ENCODE peak calls at places on chromosomes 2 and 18, in eight cellular contexts. One of them, this sample, is unnamed.

GRCh38 chr2:18829331-18829902 is 240.0 kb upstream of the NT5C1B start:
- DNase-seq in fibroblast of gingiva: peak
- DNase-seq in stimulated activated CD4-positive, alpha-beta T cell treated with anti-CD3 and anti-CD28 coated beads, Interleukin-12 subunit alpha, Interleukin-12 subunit beta, amount 100 ng/mL, for 4 hours: no peak
- DNase-seq in SJCRH30: no peak
- DNase-seq in NCI-H526 treated with DMSO at 0.1 percent for 48 hours: no peak
- DNase-seq in neural progenitor cell: no peak
- DNase-seq in fibroblast of lung: peak
- DNase-seq in NCI-H1048: no peak
- DNase-seq in this sample: no peak

GRCh38 chr2:234290671-234291070 is 206.2 kb downstream of the ARL4C start:
- DNase-seq in fibroblast of gingiva: no peak
- DNase-seq in stimulated activated CD4-positive, alpha-beta T cell treated with anti-CD3 and anti-CD28 coated beads, Interleukin-12 subunit alpha, Interleukin-12 subunit beta, amount 100 ng/mL, for 4 hours: peak
- DNase-seq in SJCRH30: no peak
- DNase-seq in NCI-H526 treated with DMSO at 0.1 percent for 48 hours: no peak
- DNase-seq in neural progenitor cell: no peak
- DNase-seq in fibroblast of lung: peak
- DNase-seq in NCI-H1048: no peak
- DNase-seq in this sample: peak

GRCh38 chr2:188984126-188984525 is 10.0 kb downstream of the COL3A1 start:
- DNase-seq in fibroblast of gingiva: peak
- DNase-seq in stimulated activated CD4-positive, alpha-beta T cell treated with anti-CD3 and anti-CD28 coated beads, Interleukin-12 subunit alpha, Interleukin-12 subunit beta, amount 100 ng/mL, for 4 hours: no peak
- DNase-seq in SJCRH30: peak
- DNase-seq in NCI-H526 treated with DMSO at 0.1 percent for 48 hours: no peak
- DNase-seq in neural progenitor cell: no peak
- DNase-seq in fibroblast of lung: peak
- DNase-seq in NCI-H1048: no peak
- DNase-seq in this sample: no peak

GRCh38 chr2:54226224-54226623 is 29.8 kb downstream of the TSPYL6 start:
- DNase-seq in fibroblast of gingiva: no peak
- DNase-seq in stimulated activated CD4-positive, alpha-beta T cell treated with anti-CD3 and anti-CD28 coated beads, Interleukin-12 subunit alpha, Interleukin-12 subunit beta, amount 100 ng/mL, for 4 hours: no peak
- DNase-seq in SJCRH30: no peak
- DNase-seq in NCI-H526 treated with DMSO at 0.1 percent for 48 hours: no peak
- DNase-seq in neural progenitor cell: no peak
- DNase-seq in fibroblast of lung: no peak
- DNase-seq in NCI-H1048: no peak
- DNase-seq in this sample: no peak

GRCh38 chr2:45637440-45637839 is 14.0 kb upstream of the PRKCE start:
- DNase-seq in fibroblast of gingiva: no peak
- DNase-seq in stimulated activated CD4-positive, alpha-beta T cell treated with anti-CD3 and anti-CD28 coated beads, Interleukin-12 subunit alpha, Interleukin-12 subunit beta, amount 100 ng/mL, for 4 hours: no peak
- DNase-seq in SJCRH30: no peak
- DNase-seq in NCI-H526 treated with DMSO at 0.1 percent for 48 hours: no peak
- DNase-seq in neural progenitor cell: no peak
- DNase-seq in fibroblast of lung: peak
- DNase-seq in NCI-H1048: no peak
- DNase-seq in this sample: no peak

GRCh38 chr2:158460632-158461297 is 4.0 kb downstream of the PKP4 start:
- DNase-seq in fibroblast of gingiva: no peak
- DNase-seq in stimulated activated CD4-positive, alpha-beta T cell treated with anti-CD3 and anti-CD28 coated beads, Interleukin-12 subunit alpha, Interleukin-12 subunit beta, amount 100 ng/mL, for 4 hours: no peak
- DNase-seq in SJCRH30: peak
- DNase-seq in NCI-H526 treated with DMSO at 0.1 percent for 48 hours: no peak
- DNase-seq in neural progenitor cell: no peak
- DNase-seq in fibroblast of lung: no peak
- DNase-seq in NCI-H1048: no peak
- DNase-seq in this sample: no peak

GRCh38 chr2:191645807-191646611 is 31.9 kb upstream of the NABP1 start:
- DNase-seq in fibroblast of gingiva: no peak
- DNase-seq in stimulated activated CD4-positive, alpha-beta T cell treated with anti-CD3 and anti-CD28 coated beads, Interleukin-12 subunit alpha, Interleukin-12 subunit beta, amount 100 ng/mL, for 4 hours: no peak
- DNase-seq in SJCRH30: no peak
- DNase-seq in NCI-H526 treated with DMSO at 0.1 percent for 48 hours: peak
- DNase-seq in neural progenitor cell: no peak
- DNase-seq in fibroblast of lung: no peak
- DNase-seq in NCI-H1048: no peak
- DNase-seq in this sample: no peak

GRCh38 chr2:18209934-18210639 is 331.6 kb downstream of the KCNS3 start:
- DNase-seq in fibroblast of gingiva: no peak
- DNase-seq in stimulated activated CD4-positive, alpha-beta T cell treated with anti-CD3 and anti-CD28 coated beads, Interleukin-12 subunit alpha, Interleukin-12 subunit beta, amount 100 ng/mL, for 4 hours: no peak
- DNase-seq in SJCRH30: peak
- DNase-seq in NCI-H526 treated with DMSO at 0.1 percent for 48 hours: no peak
- DNase-seq in neural progenitor cell: no peak
- DNase-seq in fibroblast of lung: peak
- DNase-seq in NCI-H1048: no peak
- DNase-seq in this sample: no peak

GRCh38 chr18:35215026-35215425 is 25.8 kb upstream of the ZNF397 start:
- DNase-seq in fibroblast of gingiva: no peak
- DNase-seq in stimulated activated CD4-positive, alpha-beta T cell treated with anti-CD3 and anti-CD28 coated beads, Interleukin-12 subunit alpha, Interleukin-12 subunit beta, amount 100 ng/mL, for 4 hours: no peak
- DNase-seq in SJCRH30: no peak
- DNase-seq in NCI-H526 treated with DMSO at 0.1 percent for 48 hours: no peak
- DNase-seq in neural progenitor cell: peak
- DNase-seq in fibroblast of lung: no peak
- DNase-seq in NCI-H1048: no peak
- DNase-seq in this sample: no peak

GRCh38 chr18:28267878-28268625 is 91.1 kb upstream of the CDH2 start:
- DNase-seq in fibroblast of gingiva: no peak
- DNase-seq in stimulated activated CD4-positive, alpha-beta T cell treated with anti-CD3 and anti-CD28 coated beads, Interleukin-12 subunit alpha, Interleukin-12 subunit beta, amount 100 ng/mL, for 4 hours: no peak
- DNase-seq in SJCRH30: no peak
- DNase-seq in NCI-H526 treated with DMSO at 0.1 percent for 48 hours: no peak
- DNase-seq in neural progenitor cell: no peak
- DNase-seq in fibroblast of lung: peak
- DNase-seq in NCI-H1048: no peak
- DNase-seq in this sample: no peak

GRCh38 chr2:234395801-234396478 is 100.9 kb downstream of the ARL4C start:
- DNase-seq in fibroblast of gingiva: no peak
- DNase-seq in stimulated activated CD4-positive, alpha-beta T cell treated with anti-CD3 and anti-CD28 coated beads, Interleukin-12 subunit alpha, Interleukin-12 subunit beta, amount 100 ng/mL, for 4 hours: no peak
- DNase-seq in SJCRH30: peak
- DNase-seq in NCI-H526 treated with DMSO at 0.1 percent for 48 hours: no peak
- DNase-seq in neural progenitor cell: peak
- DNase-seq in fibroblast of lung: no peak
- DNase-seq in NCI-H1048: no peak
- DNase-seq in this sample: no peak

GRCh38 chr2:12326449-12327190 is 390.1 kb upstream of the TRIB2 start:
- DNase-seq in fibroblast of gingiva: no peak
- DNase-seq in stimulated activated CD4-positive, alpha-beta T cell treated with anti-CD3 and anti-CD28 coated beads, Interleukin-12 subunit alpha, Interleukin-12 subunit beta, amount 100 ng/mL, for 4 hours: no peak
- DNase-seq in SJCRH30: no peak
- DNase-seq in NCI-H526 treated with DMSO at 0.1 percent for 48 hours: no peak
- DNase-seq in neural progenitor cell: peak
- DNase-seq in fibroblast of lung: no peak
- DNase-seq in NCI-H1048: no peak
- DNase-seq in this sample: no peak

GRCh38 chr2:112710956-112711355 is 9.9 kb upstream of the NT5DC4 start:
- DNase-seq in fibroblast of gingiva: no peak
- DNase-seq in stimulated activated CD4-positive, alpha-beta T cell treated with anti-CD3 and anti-CD28 coated beads, Interleukin-12 subunit alpha, Interleukin-12 subunit beta, amount 100 ng/mL, for 4 hours: no peak
- DNase-seq in SJCRH30: no peak
- DNase-seq in NCI-H526 treated with DMSO at 0.1 percent for 48 hours: no peak
- DNase-seq in neural progenitor cell: no peak
- DNase-seq in fibroblast of lung: no peak
- DNase-seq in NCI-H1048: no peak
- DNase-seq in this sample: no peak

GRCh38 chr2:26246818-26247217 is 2.1 kb downstream of the HADHB start:
- DNase-seq in fibroblast of gingiva: peak
- DNase-seq in stimulated activated CD4-positive, alpha-beta T cell treated with anti-CD3 and anti-CD28 coated beads, Interleukin-12 subunit alpha, Interleukin-12 subunit beta, amount 100 ng/mL, for 4 hours: peak
- DNase-seq in SJCRH30: no peak
- DNase-seq in NCI-H526 treated with DMSO at 0.1 percent for 48 hours: no peak
- DNase-seq in neural progenitor cell: no peak
- DNase-seq in fibroblast of lung: peak
- DNase-seq in NCI-H1048: no peak
- DNase-seq in this sample: no peak

GRCh38 chr18:11872479-11873136 is 21.4 kb downstream of the CHMP1B start:
- DNase-seq in fibroblast of gingiva: peak
- DNase-seq in stimulated activated CD4-positive, alpha-beta T cell treated with anti-CD3 and anti-CD28 coated beads, Interleukin-12 subunit alpha, Interleukin-12 subunit beta, amount 100 ng/mL, for 4 hours: no peak
- DNase-seq in SJCRH30: peak
- DNase-seq in NCI-H526 treated with DMSO at 0.1 percent for 48 hours: peak
- DNase-seq in neural progenitor cell: peak
- DNase-seq in fibroblast of lung: no peak
- DNase-seq in NCI-H1048: no peak
- DNase-seq in this sample: peak

GRCh38 chr18:4987452-4988405 is 209.3 kb downstream of the AKAIN1 start:
- DNase-seq in fibroblast of gingiva: no peak
- DNase-seq in stimulated activated CD4-positive, alpha-beta T cell treated with anti-CD3 and anti-CD28 coated beads, Interleukin-12 subunit alpha, Interleukin-12 subunit beta, amount 100 ng/mL, for 4 hours: no peak
- DNase-seq in SJCRH30: no peak
- DNase-seq in NCI-H526 treated with DMSO at 0.1 percent for 48 hours: no peak
- DNase-seq in neural progenitor cell: peak
- DNase-seq in fibroblast of lung: no peak
- DNase-seq in NCI-H1048: no peak
- DNase-seq in this sample: no peak

GRCh38 chr2:31729442-31730092 is 148.8 kb upstream of the SRD5A2 start:
- DNase-seq in fibroblast of gingiva: peak
- DNase-seq in stimulated activated CD4-positive, alpha-beta T cell treated with anti-CD3 and anti-CD28 coated beads, Interleukin-12 subunit alpha, Interleukin-12 subunit beta, amount 100 ng/mL, for 4 hours: no peak
- DNase-seq in SJCRH30: peak
- DNase-seq in NCI-H526 treated with DMSO at 0.1 percent for 48 hours: peak
- DNase-seq in neural progenitor cell: peak
- DNase-seq in fibroblast of lung: peak
- DNase-seq in NCI-H1048: no peak
- DNase-seq in this sample: no peak

GRCh38 chr2:27518113-27518781 is 21.6 kb downstream of the GCKR start:
- DNase-seq in fibroblast of gingiva: no peak
- DNase-seq in stimulated activated CD4-positive, alpha-beta T cell treated with anti-CD3 and anti-CD28 coated beads, Interleukin-12 subunit alpha, Interleukin-12 subunit beta, amount 100 ng/mL, for 4 hours: no peak
- DNase-seq in SJCRH30: no peak
- DNase-seq in NCI-H526 treated with DMSO at 0.1 percent for 48 hours: no peak
- DNase-seq in neural progenitor cell: no peak
- DNase-seq in fibroblast of lung: no peak
- DNase-seq in NCI-H1048: no peak
- DNase-seq in this sample: no peak

GRCh38 chr2:160221391-160222276 is 21.6 kb upstream of the ITGB6 start:
- DNase-seq in fibroblast of gingiva: peak
- DNase-seq in stimulated activated CD4-positive, alpha-beta T cell treated with anti-CD3 and anti-CD28 coated beads, Interleukin-12 subunit alpha, Interleukin-12 subunit beta, amount 100 ng/mL, for 4 hours: no peak
- DNase-seq in SJCRH30: no peak
- DNase-seq in NCI-H526 treated with DMSO at 0.1 percent for 48 hours: no peak
- DNase-seq in neural progenitor cell: no peak
- DNase-seq in fibroblast of lung: peak
- DNase-seq in NCI-H1048: no peak
- DNase-seq in this sample: peak

GRCh38 chr18:68847219-68847860 is 49.5 kb downstream of the CCDC102B start:
- DNase-seq in fibroblast of gingiva: peak
- DNase-seq in stimulated activated CD4-positive, alpha-beta T cell treated with anti-CD3 and anti-CD28 coated beads, Interleukin-12 subunit alpha, Interleukin-12 subunit beta, amount 100 ng/mL, for 4 hours: no peak
- DNase-seq in SJCRH30: peak
- DNase-seq in NCI-H526 treated with DMSO at 0.1 percent for 48 hours: peak
- DNase-seq in neural progenitor cell: peak
- DNase-seq in fibroblast of lung: peak
- DNase-seq in NCI-H1048: no peak
- DNase-seq in this sample: no peak

GRCh38 chr18:23354625-23355024 is 98.5 kb upstream of the RIOK3 start:
- DNase-seq in fibroblast of gingiva: no peak
- DNase-seq in stimulated activated CD4-positive, alpha-beta T cell treated with anti-CD3 and anti-CD28 coated beads, Interleukin-12 subunit alpha, Interleukin-12 subunit beta, amount 100 ng/mL, for 4 hours: no peak
- DNase-seq in SJCRH30: no peak
- DNase-seq in NCI-H526 treated with DMSO at 0.1 percent for 48 hours: no peak
- DNase-seq in neural progenitor cell: no peak
- DNase-seq in fibroblast of lung: peak
- DNase-seq in NCI-H1048: no peak
- DNase-seq in this sample: no peak

GRCh38 chr2:31168291-31168690 is 30.1 kb upstream of the GALNT14 start:
- DNase-seq in fibroblast of gingiva: no peak
- DNase-seq in stimulated activated CD4-positive, alpha-beta T cell treated with anti-CD3 and anti-CD28 coated beads, Interleukin-12 subunit alpha, Interleukin-12 subunit beta, amount 100 ng/mL, for 4 hours: no peak
- DNase-seq in SJCRH30: no peak
- DNase-seq in NCI-H526 treated with DMSO at 0.1 percent for 48 hours: no peak
- DNase-seq in neural progenitor cell: no peak
- DNase-seq in fibroblast of lung: no peak
- DNase-seq in NCI-H1048: no peak
- DNase-seq in this sample: no peak

GRCh38 chr2:96856776-96857673 is 791 bp downstream of the ANKRD39 start:
- DNase-seq in fibroblast of gingiva: no peak
- DNase-seq in stimulated activated CD4-positive, alpha-beta T cell treated with anti-CD3 and anti-CD28 coated beads, Interleukin-12 subunit alpha, Interleukin-12 subunit beta, amount 100 ng/mL, for 4 hours: no peak
- DNase-seq in SJCRH30: peak
- DNase-seq in NCI-H526 treated with DMSO at 0.1 percent for 48 hours: peak
- DNase-seq in neural progenitor cell: peak
- DNase-seq in fibroblast of lung: no peak
- DNase-seq in NCI-H1048: no peak
- DNase-seq in this sample: no peak

GRCh38 chr2:211846031-211846400 is 692.6 kb downstream of the ERBB4 start:
- DNase-seq in fibroblast of gingiva: no peak
- DNase-seq in stimulated activated CD4-positive, alpha-beta T cell treated with anti-CD3 and anti-CD28 coated beads, Interleukin-12 subunit alpha, Interleukin-12 subunit beta, amount 100 ng/mL, for 4 hours: no peak
- DNase-seq in SJCRH30: peak
- DNase-seq in NCI-H526 treated with DMSO at 0.1 percent for 48 hours: no peak
- DNase-seq in neural progenitor cell: no peak
- DNase-seq in fibroblast of lung: no peak
- DNase-seq in NCI-H1048: no peak
- DNase-seq in this sample: no peak

GRCh38 chr2:20627712-20628380 is 23.1 kb downstream of the HS1BP3 start:
- DNase-seq in fibroblast of gingiva: no peak
- DNase-seq in stimulated activated CD4-positive, alpha-beta T cell treated with anti-CD3 and anti-CD28 coated beads, Interleukin-12 subunit alpha, Interleukin-12 subunit beta, amount 100 ng/mL, for 4 hours: no peak
- DNase-seq in SJCRH30: no peak
- DNase-seq in NCI-H526 treated with DMSO at 0.1 percent for 48 hours: no peak
- DNase-seq in neural progenitor cell: no peak
- DNase-seq in fibroblast of lung: no peak
- DNase-seq in NCI-H1048: no peak
- DNase-seq in this sample: no peak

GRCh38 chr2:47063159-47063930 is 91.8 kb downstream of the STPG4 start:
- DNase-seq in fibroblast of gingiva: no peak
- DNase-seq in stimulated activated CD4-positive, alpha-beta T cell treated with anti-CD3 and anti-CD28 coated beads, Interleukin-12 subunit alpha, Interleukin-12 subunit beta, amount 100 ng/mL, for 4 hours: no peak
- DNase-seq in SJCRH30: no peak
- DNase-seq in NCI-H526 treated with DMSO at 0.1 percent for 48 hours: peak
- DNase-seq in neural progenitor cell: no peak
- DNase-seq in fibroblast of lung: no peak
- DNase-seq in NCI-H1048: no peak
- DNase-seq in this sample: no peak

GRCh38 chr2:25032094-25032493 is 9.8 kb upstream of the EFR3B start:
- DNase-seq in fibroblast of gingiva: no peak
- DNase-seq in stimulated activated CD4-positive, alpha-beta T cell treated with anti-CD3 and anti-CD28 coated beads, Interleukin-12 subunit alpha, Interleukin-12 subunit beta, amount 100 ng/mL, for 4 hours: no peak
- DNase-seq in SJCRH30: no peak
- DNase-seq in NCI-H526 treated with DMSO at 0.1 percent for 48 hours: no peak
- DNase-seq in neural progenitor cell: no peak
- DNase-seq in fibroblast of lung: no peak
- DNase-seq in NCI-H1048: no peak
- DNase-seq in this sample: no peak

GRCh38 chr2:72144746-72145657 is 2.7 kb downstream of the CYP26B1 start:
- DNase-seq in fibroblast of gingiva: no peak
- DNase-seq in stimulated activated CD4-positive, alpha-beta T cell treated with anti-CD3 and anti-CD28 coated beads, Interleukin-12 subunit alpha, Interleukin-12 subunit beta, amount 100 ng/mL, for 4 hours: no peak
- DNase-seq in SJCRH30: peak
- DNase-seq in NCI-H526 treated with DMSO at 0.1 percent for 48 hours: no peak
- DNase-seq in neural progenitor cell: peak
- DNase-seq in fibroblast of lung: no peak
- DNase-seq in NCI-H1048: peak
- DNase-seq in this sample: peak